ENCODE peak calls at places on chromosomes 1 and 21, in four cellular contexts. One of them, this sample, is unnamed.

GRCh38 chr1:215606564-215607168 is 39.6 kb downstream of the KCTD3 start:
- DNase-seq in SK-N-SH: peak
- DNase-seq in HL-60: no peak
- DNase-seq in K562: no peak
- DNase-seq in this sample: no peak

GRCh38 chr1:199644912-199645311 is 382.6 kb upstream of the NR5A2 start:
- DNase-seq in SK-N-SH: no peak
- DNase-seq in HL-60: no peak
- DNase-seq in K562: no peak
- DNase-seq in this sample: no peak

GRCh38 chr1:8363764-8364301 is 45.9 kb downstream of the SLC45A1 start:
- DNase-seq in SK-N-SH: no peak
- DNase-seq in HL-60: no peak
- DNase-seq in K562: no peak
- DNase-seq in this sample: no peak

GRCh38 chr21:45306832-45307571 is 19.3 kb upstream of the POFUT2 start:
- DNase-seq in SK-N-SH: no peak
- DNase-seq in HL-60: no peak
- DNase-seq in K562: peak
- DNase-seq in this sample: no peak

GRCh38 chr1:69523032-69523431 is 44.7 kb upstream of the LRRC7 start:
- DNase-seq in SK-N-SH: no peak
- DNase-seq in HL-60: no peak
- DNase-seq in K562: no peak
- DNase-seq in this sample: no peak

GRCh38 chr1:53601867-53602266 is 137.1 kb downstream of the GLIS1 start:
- DNase-seq in SK-N-SH: no peak
- DNase-seq in HL-60: no peak
- DNase-seq in K562: no peak
- DNase-seq in this sample: no peak

GRCh38 chr21:36104306-36105300 is 30.3 kb upstream of the CBR3 start:
- DNase-seq in SK-N-SH: peak
- DNase-seq in HL-60: no peak
- DNase-seq in K562: peak
- DNase-seq in this sample: peak

GRCh38 chr1:70204139-70204538 is 1.2 kb downstream of the LRRC40 start:
- DNase-seq in SK-N-SH: no peak
- DNase-seq in HL-60: no peak
- DNase-seq in K562: no peak
- DNase-seq in this sample: no peak

GRCh38 chr1:215198021-215198420 is 115.5 kb downstream of the KCNK2 start:
- DNase-seq in SK-N-SH: no peak
- DNase-seq in HL-60: no peak
- DNase-seq in K562: no peak
- DNase-seq in this sample: no peak

GRCh38 chr1:50266509-50266908 is 156.7 kb downstream of the DMRTA2 start:
- DNase-seq in SK-N-SH: no peak
- DNase-seq in HL-60: no peak
- DNase-seq in K562: no peak
- DNase-seq in this sample: no peak

GRCh38 chr1:36400825-36401601 is 3.3 kb upstream of the LSM10 start:
- DNase-seq in SK-N-SH: no peak
- DNase-seq in HL-60: peak
- DNase-seq in K562: peak
- DNase-seq in this sample: peak

GRCh38 chr1:48093696-48094518 is 96.7 kb upstream of the TRABD2B start:
- DNase-seq in SK-N-SH: peak
- DNase-seq in HL-60: peak
- DNase-seq in K562: peak
- DNase-seq in this sample: peak
- TF ChIP-seq GABPA in SK-N-SH: no peak
- TF ChIP-seq GABPA in HL-60: no peak
- TF ChIP-seq GABPA in K562: no peak
- TF ChIP-seq GABPA in this sample: no peak

GRCh38 chr21:31173881-31174555 is 135.7 kb upstream of the KRTAP19-8 start:
- DNase-seq in SK-N-SH: peak
- DNase-seq in HL-60: no peak
- DNase-seq in K562: no peak
- DNase-seq in this sample: no peak
- TF ChIP-seq GABPA in SK-N-SH: no peak
- TF ChIP-seq GABPA in HL-60: no peak
- TF ChIP-seq GABPA in K562: no peak
- TF ChIP-seq GABPA in this sample: no peak

DNA sequence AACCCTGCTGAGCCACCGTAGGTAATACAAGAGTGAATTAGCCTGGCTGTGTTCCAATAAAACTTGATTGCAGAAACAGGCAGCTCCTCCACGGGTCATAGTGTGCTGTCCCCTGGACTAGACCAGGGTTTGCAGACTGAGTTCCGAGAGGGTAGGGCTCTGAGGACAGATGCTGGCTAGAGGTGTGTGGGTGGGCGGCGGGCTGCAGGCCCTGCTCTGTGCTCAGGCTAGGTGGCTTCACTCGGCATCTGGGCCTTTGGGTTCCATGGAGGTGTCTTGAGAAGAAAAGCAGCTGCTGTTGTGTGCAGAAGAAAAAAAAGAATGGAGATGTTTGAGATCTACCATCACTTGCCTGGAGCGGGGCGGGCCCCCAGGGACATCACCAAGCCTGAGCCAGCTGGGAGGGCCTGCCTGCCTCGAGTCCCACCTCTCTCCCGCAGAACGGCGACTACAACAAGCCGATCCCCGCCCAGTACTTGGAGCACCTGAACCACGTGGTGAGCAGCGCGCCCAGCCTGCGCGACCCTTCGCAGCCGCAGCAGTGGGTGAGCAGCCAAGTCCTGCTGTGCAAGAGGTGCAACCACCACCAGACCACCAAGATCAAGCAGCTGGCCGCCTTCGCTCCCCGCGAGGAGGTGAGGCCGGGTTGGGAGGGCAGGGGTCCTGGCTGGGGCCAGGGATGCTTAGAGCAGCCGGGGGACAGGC is 7.9 kb downstream of the TMEM201 start:
- DNase-seq in SK-N-SH: peak
- DNase-seq in HL-60: no peak
- DNase-seq in K562: no peak
- DNase-seq in this sample: no peak
- TF ChIP-seq GABPA in SK-N-SH: no peak
- TF ChIP-seq GABPA in HL-60: no peak
- TF ChIP-seq GABPA in K562: no peak
- TF ChIP-seq GABPA in this sample: no peak

GRCh38 chr1:10540277-10541005 is 65.7 kb downstream of the PEX14 start:
- DNase-seq in SK-N-SH: peak
- DNase-seq in HL-60: no peak
- DNase-seq in K562: no peak
- DNase-seq in this sample: no peak

GRCh38 chr1:10537082-10537766 is 62.5 kb downstream of the PEX14 start:
- DNase-seq in SK-N-SH: peak
- DNase-seq in HL-60: no peak
- DNase-seq in K562: no peak
- DNase-seq in this sample: no peak

GRCh38 chr1:10541286-10541685 is 66.5 kb downstream of the PEX14 start:
- DNase-seq in SK-N-SH: no peak
- DNase-seq in HL-60: no peak
- DNase-seq in K562: no peak
- DNase-seq in this sample: peak

GRCh38 chr1:10539411-10540043 is 64.8 kb downstream of the PEX14 start:
- DNase-seq in SK-N-SH: no peak
- DNase-seq in HL-60: no peak
- DNase-seq in K562: no peak
- DNase-seq in this sample: no peak

DNA sequence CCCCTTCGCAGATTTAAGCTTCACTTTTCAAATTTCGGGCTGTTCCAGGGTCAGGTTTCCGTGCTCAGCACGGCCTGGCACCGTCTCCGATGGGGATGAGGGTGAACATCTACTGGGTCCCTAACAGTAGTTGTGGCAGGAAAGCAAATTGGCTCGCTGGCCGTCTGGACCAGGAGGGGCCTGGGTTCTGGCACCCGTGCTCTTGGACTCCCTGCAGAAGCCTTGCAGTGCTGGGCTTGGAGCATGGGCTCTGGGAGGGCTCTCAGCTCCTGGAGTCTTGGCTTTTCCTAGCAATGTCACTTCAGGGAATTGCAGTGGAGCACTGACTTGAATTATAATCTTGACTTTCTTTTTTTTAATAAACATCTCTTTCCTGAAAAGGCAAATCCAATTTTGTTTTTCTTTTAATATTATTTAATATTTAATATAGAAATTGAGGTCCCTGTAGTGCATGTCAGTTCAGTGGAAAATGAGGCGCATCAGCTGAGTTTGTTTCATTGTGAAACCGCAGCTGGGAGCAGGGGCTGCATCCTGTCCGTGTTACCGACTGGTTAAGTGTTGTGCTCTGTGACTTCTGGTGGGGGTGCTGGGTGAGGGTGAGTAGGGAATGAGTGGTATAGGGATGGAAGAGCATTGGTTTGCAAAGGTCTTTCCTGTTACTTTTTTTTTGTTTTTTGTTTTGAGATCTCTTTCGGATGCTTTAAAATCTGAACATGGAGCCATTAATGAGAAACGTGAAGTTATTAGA is 64.0 kb downstream of the PEX14 start:
- DNase-seq in SK-N-SH: no peak
- DNase-seq in HL-60: no peak
- DNase-seq in K562: no peak
- DNase-seq in this sample: no peak
- TF ChIP-seq GABPA in SK-N-SH: no peak
- TF ChIP-seq GABPA in HL-60: no peak
- TF ChIP-seq GABPA in K562: no peak
- TF ChIP-seq GABPA in this sample: no peak